ENCODE peak calls at places on chromosomes 5 and 9, in ten cellular contexts. I, H, M, U, T, L, K, B, E and Q are unnamed samples.

GRCh38 chr9:90941661-90942060 is 140.0 kb downstream of the SYK start:
- DNase-seq in I (no peak), H (no peak), M (no peak), U (no peak), T (no peak), L (no peak), K (no peak), B (peak), E (no peak), Q (no peak)

GRCh38 chr9:89903076-89903475 is 298.3 kb downstream of the GADD45G start:
- DNase-seq in I (no peak), H (no peak), M (no peak), U (no peak), T (no peak), L (no peak), K (no peak), B (peak), E (no peak), Q (no peak)

GRCh38 chr5:136001531-136001930 is 27.3 kb upstream of the TGFBI start:
- DNase-seq in I (no peak), H (no peak), M (no peak), U (no peak), T (no peak), L (peak), K (no peak), B (no peak), E (no peak), Q (no peak)

GRCh38 chr9:116298992-116299391 is 145.4 kb downstream of the PAPPA start:
- DNase-seq in I (no peak), H (no peak), M (peak), U (no peak), T (no peak), L (no peak), K (no peak), B (no peak), E (no peak), Q (no peak)

GRCh38 chr5:96432245-96433065 is 593 bp downstream of the PCSK1 start:
- DNase-seq in I (no peak), H (no peak), M (peak), U (peak), T (no peak), L (no peak), K (no peak), B (no peak), E (no peak), Q (no peak)

GRCh38 chr5:14173419-14174234 is 30.5 kb downstream of the TRIO start:
- DNase-seq in I (no peak), H (no peak), M (no peak), U (no peak), T (no peak), L (no peak), K (no peak), B (no peak), E (no peak), Q (no peak)

GRCh38 chr5:160978944-160979343 is 126.9 kb upstream of the ATP10B start:
- DNase-seq in I (no peak), H (no peak), M (no peak), U (no peak), T (no peak), L (no peak), K (no peak), B (no peak), E (no peak), Q (no peak)

GRCh38 chr5:144183254-144183889 is 12.7 kb downstream of the KCTD16 start:
- DNase-seq in I (no peak), H (peak), M (no peak), U (peak), T (no peak), L (peak), K (peak), B (no peak), E (no peak), Q (no peak)

GRCh38 chr5:163269624-163270023 is 167.8 kb upstream of the CCNG1 start:
- DNase-seq in I (no peak), H (peak), M (no peak), U (no peak), T (no peak), L (no peak), K (peak), B (no peak), E (no peak), Q (no peak)

GRCh38 chr5:171270136-171270535 is 38.9 kb upstream of the TLX3 start:
- DNase-seq in I (no peak), H (no peak), M (no peak), U (no peak), T (no peak), L (no peak), K (peak), B (no peak), E (no peak), Q (no peak)

GRCh38 chr9:131642496-131643083 is 97.3 kb downstream of the PRRT1B start:
- DNase-seq in I (peak), H (no peak), M (no peak), U (peak), T (peak), L (no peak), K (no peak), B (no peak), E (no peak), Q (no peak)

GRCh38 chr5:72434781-72435437 is 72.3 kb downstream of the ZNF366 start:
- DNase-seq in I (no peak), H (no peak), M (no peak), U (no peak), T (no peak), L (no peak), K (peak), B (no peak), E (no peak), Q (no peak)

GRCh38 chr5:132313378-132313777 is 19.2 kb downstream of the SLC22A4 start:
- DNase-seq in I (no peak), H (no peak), M (no peak), U (no peak), T (no peak), L (no peak), K (peak), B (no peak), E (no peak), Q (no peak)

GRCh38 chr9:38281917-38282316 is 110.6 kb upstream of the ALDH1B1 start:
- DNase-seq in I (no peak), H (no peak), M (no peak), U (no peak), T (no peak), L (no peak), K (no peak), B (peak), E (no peak), Q (no peak)

GRCh38 chr9:78539904-78540303 is 243.0 kb downstream of the PSAT1 start:
- DNase-seq in I (no peak), H (no peak), M (no peak), U (no peak), T (no peak), L (no peak), K (peak), B (no peak), E (no peak), Q (peak)

GRCh38 chr5:83964235-83964634 is 243.6 kb upstream of the HAPLN1 start:
- DNase-seq in I (no peak), H (no peak), M (no peak), U (no peak), T (no peak), L (peak), K (peak), B (no peak), E (no peak), Q (no peak)

GRCh38 chr5:33231935-33232334 is 208.8 kb upstream of the TARS1 start:
- DNase-seq in I (no peak), H (no peak), M (no peak), U (no peak), T (no peak), L (no peak), K (peak), B (no peak), E (no peak), Q (no peak)

GRCh38 chr5:75536147-75536546 is 24.5 kb downstream of the POLK start:
- DNase-seq in I (no peak), H (no peak), M (no peak), U (no peak), T (no peak), L (no peak), K (no peak), B (no peak), E (no peak), Q (no peak)

GRCh38 chr9:83304686-83305085 is 233.5 kb downstream of the FRMD3 start:
- DNase-seq in I (no peak), H (peak), M (peak), U (no peak), T (no peak), L (no peak), K (peak), B (peak), E (no peak), Q (no peak)

GRCh38 chr5:148653271-148653839 is 972 bp downstream of the HTR4 start:
- DNase-seq in I (no peak), H (no peak), M (no peak), U (no peak), T (no peak), L (no peak), K (no peak), B (no peak), E (no peak), Q (no peak)

GRCh38 chr5:66306105-66306843 is 162.2 kb downstream of the SREK1 start:
- DNase-seq in I (peak), H (peak), M (peak), U (peak), T (peak), L (peak), K (peak), B (no peak), E (no peak), Q (peak)

GRCh38 chr5:24110019-24110615 is 534.7 kb downstream of the CDH10 start:
- DNase-seq in I (no peak), H (peak), M (no peak), U (no peak), T (no peak), L (peak), K (peak), B (no peak), E (no peak), Q (no peak)

GRCh38 chr5:166505546-166505945 is 1785.9 kb upstream of the WWC1 start:
- DNase-seq in I (no peak), H (no peak), M (no peak), U (no peak), T (no peak), L (no peak), K (no peak), B (no peak), E (no peak), Q (no peak)

GRCh38 chr9:18485691-18486090 is 11.7 kb downstream of the ADAMTSL1 start:
- DNase-seq in I (no peak), H (no peak), M (no peak), U (no peak), T (no peak), L (no peak), K (peak), B (no peak), E (no peak), Q (no peak)

GRCh38 chr5:107285772-107286171 is 385.0 kb downstream of the EFNA5 start:
- DNase-seq in I (no peak), H (no peak), M (no peak), U (no peak), T (peak), L (no peak), K (no peak), B (no peak), E (no peak), Q (no peak)

GRCh38 chr9:112041536-112042243 is 133.4 kb downstream of the SUSD1 start:
- DNase-seq in I (no peak), H (no peak), M (no peak), U (no peak), T (no peak), L (no peak), K (peak), B (no peak), E (no peak), Q (no peak)

GRCh38 chr5:83555263-83555662 is 83.7 kb downstream of the VCAN start:
- DNase-seq in I (no peak), H (no peak), M (no peak), U (no peak), T (no peak), L (no peak), K (no peak), B (no peak), E (no peak), Q (no peak)

GRCh38 chr9:110298028-110298605 is 39.5 kb downstream of the TXNDC8 start:
- DNase-seq in I (no peak), H (no peak), M (no peak), U (no peak), T (no peak), L (no peak), K (no peak), B (no peak), E (no peak), Q (no peak)

GRCh38 chr5:173229966-173230740 is 4.9 kb downstream of the NKX2-5 start:
- DNase-seq in I (no peak), H (no peak), M (no peak), U (no peak), T (no peak), L (no peak), K (no peak), B (no peak), E (no peak), Q (no peak)

GRCh38 chr9:102114557-102114956 is 376.1 kb upstream of the GRIN3A start:
- DNase-seq in I (no peak), H (no peak), M (no peak), U (no peak), T (no peak), L (no peak), K (no peak), B (no peak), E (no peak), Q (no peak)

GRCh38 chr5:77180167-77181081 is 30.1 kb upstream of the PDE8B start:
- DNase-seq in I (peak), H (no peak), M (peak), U (no peak), T (no peak), L (no peak), K (no peak), B (no peak), E (no peak), Q (no peak)

GRCh38 chr9:131517761-131518190 is 13.3 kb downstream of the UCK1 start:
- DNase-seq in I (no peak), H (no peak), M (peak), U (no peak), T (no peak), L (no peak), K (no peak), B (no peak), E (no peak), Q (no peak)

GRCh38 chr9:133950206-133950915 is 41.8 kb downstream of the VAV2 start:
- DNase-seq in I (no peak), H (no peak), M (no peak), U (no peak), T (no peak), L (no peak), K (peak), B (no peak), E (no peak), Q (no peak)

GRCh38 chr5:45795458-45795857 is 99.3 kb upstream of the HCN1 start:
- DNase-seq in I (no peak), H (no peak), M (no peak), U (no peak), T (no peak), L (no peak), K (no peak), B (no peak), E (no peak), Q (no peak)